ENCODE peak calls at places on chromosomes 6 and 20, in ten cellular contexts. G is Peyer's patch; L is GM06990; P is CD8-positive, alpha-beta T cell; F is heart left ventricle; X is heart right ventricle; N is HFF-Myc; D is AG09319; C is stomach; Z is Panc1. Q is an unnamed sample.

GRCh38 chr20:24871429-24872213 is 77.4 kb upstream of the CST7 start:
- DNase-seq in G (no peak), L (no peak), P (no peak), F (no peak), X (no peak), N (no peak), D (no peak), C (no peak), Z (no peak), Q (no peak)

GRCh38 chr20:58388882-58389323 is at the start of gene VAPB:
- DNase-seq in G (peak; percentile 98), L (peak; percentile 97), P (peak; percentile 97), F (peak; percentile 94), X (peak; percentile 97), N (peak; percentile 78), D (peak; percentile 94), C (peak; percentile 97), Z (peak; percentile 80), Q (peak; percentile 95)

GRCh38 chr20:48468571-48468970 is 359.2 kb downstream of the PREX1 start:
- DNase-seq in G (no peak), L (no peak), P (no peak), F (no peak), X (no peak), N (no peak), D (no peak), C (no peak), Z (no peak), Q (no peak)

GRCh38 chr20:46549188-46549967 is 1.1 kb downstream of the OCSTAMP start:
- DNase-seq in G (no peak), L (no peak), P (no peak), F (no peak), X (no peak), N (no peak), D (no peak), C (no peak), Z (no peak), Q (no peak)

GRCh38 chr6:157755752-157756411 is 67.2 kb upstream of the SNX9 start:
- DNase-seq in G (no peak), L (no peak), P (no peak), F (no peak), X (no peak), N (no peak), D (no peak), C (peak; percentile 17), Z (no peak), Q (no peak)

GRCh38 chr20:57620274-57620990 is at the start of gene ZBP1:
- DNase-seq in G (no peak), L (peak; percentile 81), P (no peak), F (no peak), X (no peak), N (no peak), D (no peak), C (peak; percentile 65), Z (no peak), Q (peak; percentile 71)

GRCh38 chr20:21509597-21510331 is 4.1 kb downstream of the NKX2-2 start:
- DNase-seq in G (no peak), L (no peak), P (no peak), F (no peak), X (no peak), N (no peak), D (no peak), C (no peak), Z (no peak), Q (no peak)

GRCh38 chr6:82013561-82014275 is 233.8 kb downstream of the IBTK start:
- DNase-seq in G (no peak), L (no peak), P (no peak), F (peak; percentile 32), X (no peak), N (no peak), D (no peak), C (no peak), Z (no peak), Q (no peak)

GRCh38 chr6:109187399-109188114 is 92.2 kb downstream of the CEP57L1 start:
- DNase-seq in G (peak; percentile 57), L (no peak), P (peak; percentile 43), F (peak; percentile 24), X (peak; percentile 19), N (no peak), D (no peak), C (peak; percentile 69), Z (peak; percentile 58), Q (peak; percentile 76)

GRCh38 chr6:72857791-72858190 is 235.9 kb downstream of the KCNQ5 start:
- DNase-seq in G (no peak), L (no peak), P (no peak), F (no peak), X (no peak), N (no peak), D (no peak), C (no peak), Z (no peak), Q (no peak)

GRCh38 chr20:63320616-63321147 is 27.7 kb downstream of the COL20A1 start:
- DNase-seq in G (no peak), L (no peak), P (no peak), F (no peak), X (peak; percentile 12), N (no peak), D (no peak), C (no peak), Z (no peak), Q (no peak)

GRCh38 chr6:144695858-144696533 is 410.9 kb downstream of the UTRN start:
- DNase-seq in G (no peak), L (no peak), P (no peak), F (no peak), X (no peak), N (no peak), D (no peak), C (no peak), Z (no peak), Q (no peak)

GRCh38 chr20:48686238-48687096 is 141.3 kb downstream of the PREX1 start:
- DNase-seq in G (no peak), L (no peak), P (no peak), F (peak; percentile 50), X (peak; percentile 55), N (no peak), D (no peak), C (peak; percentile 45), Z (no peak), Q (peak; percentile 49)

GRCh38 chr6:72788188-72788587 is 166.3 kb downstream of the KCNQ5 start:
- DNase-seq in G (no peak), L (no peak), P (no peak), F (no peak), X (no peak), N (no peak), D (no peak), C (no peak), Z (no peak), Q (no peak)

GRCh38 chr6:41536884-41537347 is 9.3 kb upstream of the FOXP4 start:
- DNase-seq in G (peak; percentile 79), L (no peak), P (no peak), F (no peak), X (peak; percentile 34), N (no peak), D (no peak), C (peak; percentile 93), Z (no peak), Q (peak; percentile 90)

GRCh38 chr6:118551673-118552063 is 3.6 kb downstream of the PLN start:
- DNase-seq in G (no peak), L (no peak), P (no peak), F (no peak), X (no peak), N (no peak), D (no peak), C (no peak), Z (no peak), Q (no peak)

GRCh38 chr6:170102038-170102437 is 188.8 kb downstream of the DLL1 start:
- DNase-seq in G (no peak), L (no peak), P (no peak), F (peak; percentile 0), X (no peak), N (no peak), D (no peak), C (peak; percentile 9), Z (no peak), Q (no peak)

GRCh38 chr20:5996765-5997164 is 46.3 kb downstream of the MCM8 start:
- DNase-seq in G (no peak), L (peak; percentile 44), P (peak; percentile 23), F (no peak), X (no peak), N (no peak), D (no peak), C (no peak), Z (no peak), Q (no peak)

GRCh38 chr20:43681468-43681942 is 14.6 kb downstream of the MYBL2 start:
- DNase-seq in G (no peak), L (peak; percentile 56), P (no peak), F (no peak), X (peak; percentile 33), N (no peak), D (no peak), C (no peak), Z (no peak), Q (no peak)
- TF ChIP-seq CTCF in G (no peak), L (peak; percentile 38), P (no peak), F (no peak), X (no peak), N (peak; percentile 17), D (no peak), C (no peak), Z (no peak), Q (no peak)

DNA sequence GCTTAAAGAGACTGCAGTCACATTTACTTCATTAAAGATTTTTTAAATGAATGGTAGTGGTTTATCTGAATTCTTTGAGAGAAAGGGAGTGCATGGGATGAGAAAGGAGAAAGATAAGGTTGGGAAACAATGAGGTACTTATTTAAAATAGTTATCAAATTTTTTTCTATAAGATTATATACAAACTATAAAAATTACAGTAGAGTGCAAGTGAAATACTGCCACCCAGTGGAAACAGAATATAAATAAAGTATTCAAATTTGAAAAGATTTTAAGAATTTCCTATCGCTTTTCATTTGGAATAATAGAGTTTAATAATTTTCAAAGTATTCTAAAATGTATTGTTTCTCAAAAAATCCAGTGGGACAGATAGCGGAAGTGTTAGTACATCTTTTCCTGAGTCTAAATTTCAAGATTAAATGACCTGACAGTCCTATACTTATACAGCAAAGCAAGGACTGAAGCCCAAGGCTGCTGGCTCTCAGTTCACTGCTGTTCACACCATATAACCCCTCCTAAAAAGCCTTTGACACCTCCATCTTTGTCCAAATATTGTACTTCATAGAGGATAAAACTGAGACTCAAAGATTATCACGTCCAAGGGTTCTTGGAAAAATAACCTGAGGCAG is 31.1 kb downstream of the EPM2A start:
- DNase-seq in G (no peak), L (no peak), P (no peak), F (no peak), X (no peak), N (no peak), D (no peak), C (no peak), Z (no peak), Q (no peak)
- TF ChIP-seq CTCF in G (no peak), L (no peak), P (peak; percentile 67), F (peak; percentile 25), X (peak; percentile 10), N (peak; percentile 16), D (peak; percentile 37), C (no peak), Z (peak; percentile 56), Q (peak; percentile 61)

GRCh38 chr6:36095497-36096391 is 34.6 kb upstream of the MAPK13 start:
- DNase-seq in G (peak; percentile 71), L (no peak), P (no peak), F (no peak), X (no peak), N (no peak), D (no peak), C (peak; percentile 43), Z (no peak), Q (peak; percentile 83)
- TF ChIP-seq CTCF in G (no peak), L (no peak), P (no peak), F (no peak), X (no peak), N (no peak), D (no peak), C (no peak), Z (peak; percentile 56), Q (no peak)

GRCh38 chr6:131782764-131783163 is 25.1 kb upstream of the ENPP1 start:
- DNase-seq in G (no peak), L (no peak), P (no peak), F (no peak), X (no peak), N (no peak), D (no peak), C (no peak), Z (no peak), Q (peak; percentile 29)
- TF ChIP-seq CTCF in G (peak; percentile 65), L (no peak), P (no peak), F (no peak), X (no peak), N (no peak), D (no peak), C (peak; percentile 36), Z (peak; percentile 31), Q (peak; percentile 25)

Q was measured in colonic mucosa.